ENCODE peak calls at places on chromosomes 4 and X, in eight cellular contexts. V is NCI-H1092 treated with DMSO at 0.1 percent for 48 hours; N is nucleus accumbens; E is tibial nerve; H is activated naive CD4-positive, alpha-beta T cell treated with anti-CD3 and anti-CD28 coated beads, Interleukin-2, amount 50 U/mL, for 72 hours; P is NCI-H446 treated with DMSO at 0.1 percent for 48 hours; L is breast epithelium; J is stimulated activated CD4-positive, alpha-beta T cell treated with anti-CD3 and anti-CD28 coated beads, Interleukin-4, amount 100 ng/mL, for 48 hours. O is an unnamed sample.

GRCh38 chr4:99649208-99649607 is 8.4 kb downstream of the C4orf54 start:
- DNase-seq in L (no peak), P (no peak), V (no peak), J (no peak), E (no peak), N (no peak), H (no peak), O (no peak)

GRCh38 chr4:76780781-76781697 is 116.9 kb downstream of the SOWAHB start:
- DNase-seq in V (no peak), L (no peak), H (no peak), N (no peak), P (no peak), E (no peak), J (no peak), O (no peak)

GRCh38 chr4:152989554-152989970 is 53.4 kb downstream of the FHDC1 start:
- DNase-seq in J (no peak), V (no peak), P (no peak), N (no peak), H (no peak), L (no peak), E (no peak), O (no peak)

GRCh38 chr4:15653864-15654391 is 1.2 kb downstream of the FBXL5 start:
- DNase-seq in E (no peak), V (peak), N (no peak), H (no peak), L (no peak), P (no peak), J (no peak), O (no peak)

GRCh38 chr4:15577508-15577907 is 77.6 kb downstream of the FBXL5 start:
- DNase-seq in J (no peak), L (no peak), N (no peak), V (no peak), P (no peak), E (no peak), H (no peak), O (no peak)

GRCh38 chrX:109843963-109844751 is 111.1 kb upstream of the ACSL4 start:
- DNase-seq in P (peak), E (no peak), N (peak), J (no peak), H (no peak), V (no peak), L (no peak), O (no peak)

GRCh38 chr4:17875402-17876070 is 64.8 kb downstream of the NCAPG start:
- DNase-seq in N (no peak), L (no peak), P (no peak), H (no peak), V (no peak), J (no peak), E (no peak), O (no peak)

GRCh38 chrX:146456058-146456457 is 353.5 kb upstream of the CXorf51B start:
- DNase-seq in E (no peak), P (no peak), J (no peak), V (peak), L (no peak), N (no peak), H (no peak), O (no peak)

GRCh38 chr4:38202223-38202622 is 242.0 kb downstream of the PTTG2 start:
- DNase-seq in P (no peak), V (no peak), E (no peak), J (no peak), H (no peak), N (no peak), L (no peak), O (no peak)

GRCh38 chr4:83552924-83553323 is 17.0 kb downstream of the GPAT3 start:
- DNase-seq in H (no peak), N (no peak), V (no peak), P (no peak), J (no peak), E (no peak), L (no peak), O (no peak)

GRCh38 chr4:144906181-144906895 is 191.7 kb downstream of the ANAPC10 start:
- DNase-seq in V (no peak), H (no peak), N (no peak), L (no peak), P (no peak), E (no peak), J (no peak), O (no peak)

GRCh38 chrX:103913356-103914020 is 48.9 kb upstream of the TMSB15B start:
- DNase-seq in L (no peak), N (no peak), J (no peak), P (no peak), E (no peak), V (no peak), H (no peak), O (no peak)

GRCh38 chr4:9952415-9952950 is 68.8 kb downstream of the SLC2A9 start:
- DNase-seq in L (no peak), N (no peak), H (no peak), J (no peak), E (no peak), P (no peak), V (no peak), O (no peak)

GRCh38 chr4:171521726-171522125 is 291.5 kb upstream of the GALNTL6 start:
- DNase-seq in H (no peak), E (no peak), J (no peak), L (no peak), N (no peak), P (no peak), V (no peak), O (no peak)

GRCh38 chrX:84168095-84168494 is 19.9 kb downstream of the RPS6KA6 start:
- DNase-seq in H (no peak), E (no peak), P (no peak), N (no peak), V (no peak), J (no peak), L (no peak), O (no peak)

GRCh38 chr4:108036252-108036651 is 46.6 kb downstream of the HADH start:
- DNase-seq in L (no peak), J (peak), V (no peak), P (no peak), H (peak), E (no peak), N (no peak), O (no peak)

GRCh38 chr4:102246416-102246815 is 98.9 kb downstream of the SLC39A8 start:
- DNase-seq in P (no peak), H (no peak), L (no peak), J (no peak), V (no peak), E (no peak), N (no peak), O (no peak)

GRCh38 chr4:40520533-40520932 is 109.1 kb downstream of the RBM47 start:
- DNase-seq in V (no peak), E (no peak), H (no peak), N (no peak), L (no peak), P (no peak), J (no peak), O (no peak)

GRCh38 chrX:10444204-10444603 is 176.2 kb downstream of the MID1 start:
- DNase-seq in J (no peak), P (no peak), N (no peak), E (no peak), V (no peak), H (no peak), L (no peak), O (no peak)

GRCh38 chrX:23382572-23382971 is 47.9 kb downstream of the PTCHD1 start:
- DNase-seq in E (no peak), J (no peak), V (no peak), P (no peak), N (no peak), L (no peak), H (no peak), O (no peak)

GRCh38 chrX:129759576-129760061 is 20.1 kb upstream of the SASH3 start:
- DNase-seq in V (peak), L (no peak), P (no peak), N (peak), H (no peak), J (no peak), E (peak), O (no peak)

GRCh38 chr4:181671672-181672071 is 571.5 kb upstream of the TENM3 start:
- DNase-seq in V (peak), N (no peak), E (no peak), J (no peak), P (no peak), L (no peak), H (no peak), O (no peak)

GRCh38 chr4:47383829-47384427 is 79.6 kb downstream of the COMMD8 start:
- DNase-seq in P (peak), J (no peak), E (no peak), L (no peak), H (no peak), N (no peak), V (peak), O (peak)

GRCh38 chr4:149164282-149164681 is 651.4 kb downstream of the IQCM start:
- DNase-seq in H (no peak), P (no peak), J (no peak), L (no peak), N (no peak), V (no peak), E (no peak), O (no peak)

GRCh38 chrX:79568309-79568708 is 201.2 kb upstream of the ITM2A start:
- DNase-seq in L (no peak), V (no peak), H (no peak), J (no peak), P (no peak), E (no peak), N (no peak), O (no peak)

GRCh38 chrX:34300871-34301270 is 168.8 kb upstream of the FAM47A start:
- DNase-seq in N (no peak), J (no peak), L (no peak), H (peak), E (no peak), P (no peak), V (peak), O (no peak)

GRCh38 chr4:168924648-168925047 is 85.4 kb downstream of the CBR4 start:
- DNase-seq in H (no peak), E (no peak), L (no peak), J (no peak), P (no peak), V (no peak), N (no peak), O (no peak)

GRCh38 chr4:95190751-95191436 is 357.9 kb downstream of the UNC5C start:
- DNase-seq in V (peak), J (no peak), P (peak), L (no peak), E (no peak), H (no peak), N (peak), O (no peak)

GRCh38 chr4:75514949-75515612 is 808 bp downstream of the THAP6 start:
- DNase-seq in V (no peak), L (no peak), J (no peak), H (no peak), P (no peak), E (no peak), N (no peak), O (no peak)

GRCh38 chr4:137367608-137368007 is 164.7 kb downstream of the PCDH18 start:
- DNase-seq in V (no peak), J (no peak), P (no peak), N (no peak), L (no peak), H (no peak), E (no peak), O (no peak)